ENCODE peak calls at places on chromosomes 7 and 10, in seven cellular contexts. T is ureter; J is globus pallidus; G is Right ventricle myocardium inferior; B is C1 segment of cervical spinal cord; N is iPS-NIHi11; H is CD4-positive, alpha-beta memory T cell. V is an unnamed sample.

GRCh38 chr7:116122972-116123595 is 87.3 kb upstream of the TES start:
- DNase-seq in G (no peak), H (no peak), J (peak), N (peak), B (no peak), T (no peak), V (no peak)

GRCh38 chr7:66696774-66697191 is 43.8 kb upstream of the RABGEF1 start:
- DNase-seq in B (no peak), H (no peak), N (peak), J (no peak), T (no peak), G (no peak), V (no peak)

GRCh38 chr7:74312418-74313021 is 23.3 kb downstream of the CLIP2 start:
- DNase-seq in H (no peak), G (no peak), J (no peak), N (no peak), B (no peak), T (peak), V (no peak)

GRCh38 chr10:63133787-63134557 is 844 bp downstream of the NRBF2 start:
- DNase-seq in J (peak), H (no peak), N (no peak), T (no peak), B (no peak), G (no peak), V (no peak)

GRCh38 chr10:3020311-3020710 is 47.0 kb upstream of the PFKP start:
- DNase-seq in H (no peak), T (no peak), B (no peak), J (no peak), G (no peak), N (no peak), V (no peak)

GRCh38 chr10:117237401-117237991 is 3.4 kb upstream of the SLC18A2 start:
- DNase-seq in J (no peak), H (no peak), G (no peak), T (no peak), B (no peak), N (no peak), V (no peak)

GRCh38 chr10:132422931-132423813 is 26.2 kb downstream of the PWWP2B start:
- DNase-seq in B (peak), G (no peak), H (no peak), J (no peak), N (no peak), T (no peak), V (peak)

GRCh38 chr7:50497968-50498367 is 47.8 kb upstream of the FIGNL1 start:
- DNase-seq in G (no peak), J (no peak), B (no peak), H (no peak), T (no peak), N (no peak), V (no peak)

GRCh38 chr7:48182736-48183369 is 11.6 kb downstream of the ABCA13 start:
- DNase-seq in J (no peak), T (no peak), B (no peak), H (no peak), N (no peak), G (no peak), V (no peak)

GRCh38 chr10:124385627-124386185 is 33.0 kb downstream of the OAT start:
- DNase-seq in B (no peak), T (no peak), J (no peak), G (no peak), N (no peak), H (no peak), V (no peak)

GRCh38 chr7:74271742-74272141 is 17.5 kb upstream of the CLIP2 start:
- DNase-seq in J (no peak), H (no peak), N (no peak), T (no peak), B (no peak), G (no peak), V (no peak)

V was measured in anterior cingulate cortex.